ENCODE peak calls at places on chromosomes 1 and 21, in seven cellular contexts. One of them, this sample, is unnamed. For H3K4me1, the result is how much of the 10 kb centered on the place peaks cover.

GRCh38 chr1:119112791-119113190 is 27.7 kb downstream of the WARS2 start:
- DNase-seq in CD8-positive, alpha-beta T cell: no peak
- DNase-seq in pancreas: no peak
- DNase-seq in mesenchymal stem cell: no peak
- DNase-seq in stomach: no peak
- DNase-seq in adrenal gland: no peak
- DNase-seq in cardiac muscle cell: no peak
- DNase-seq in this sample: no peak

GRCh38 chr1:107626075-107626796 is 338.7 kb downstream of the VAV3 start:
- DNase-seq in CD8-positive, alpha-beta T cell: no peak
- DNase-seq in pancreas: no peak
- DNase-seq in mesenchymal stem cell: no peak
- DNase-seq in stomach: no peak
- DNase-seq in adrenal gland: no peak
- DNase-seq in cardiac muscle cell: no peak
- DNase-seq in this sample: no peak

GRCh38 chr1:157359309-157360020 is 192.8 kb downstream of the FCRL5 start:
- DNase-seq in CD8-positive, alpha-beta T cell: no peak
- DNase-seq in pancreas: no peak
- DNase-seq in mesenchymal stem cell: no peak
- DNase-seq in stomach: no peak
- DNase-seq in adrenal gland: no peak
- DNase-seq in cardiac muscle cell: no peak
- DNase-seq in this sample: no peak

GRCh38 chr1:243734311-243734700 is 115.7 kb downstream of the AKT3 start:
- DNase-seq in CD8-positive, alpha-beta T cell: no peak
- DNase-seq in pancreas: no peak
- DNase-seq in mesenchymal stem cell: peak
- DNase-seq in stomach: no peak
- DNase-seq in adrenal gland: no peak
- DNase-seq in cardiac muscle cell: peak
- DNase-seq in this sample: no peak

GRCh38 chr1:12549460-12550349 is 68.3 kb downstream of the DHRS3 start:
- DNase-seq in CD8-positive, alpha-beta T cell: no peak
- DNase-seq in pancreas: peak
- DNase-seq in mesenchymal stem cell: peak
- DNase-seq in stomach: peak
- DNase-seq in adrenal gland: peak
- DNase-seq in cardiac muscle cell: peak
- DNase-seq in this sample: peak

GRCh38 chr1:41537257-41537656 is 52.8 kb upstream of the EDN2 start:
- DNase-seq in CD8-positive, alpha-beta T cell: no peak
- DNase-seq in pancreas: no peak
- DNase-seq in mesenchymal stem cell: peak
- DNase-seq in stomach: no peak
- DNase-seq in adrenal gland: no peak
- DNase-seq in cardiac muscle cell: no peak
- DNase-seq in this sample: no peak

GRCh38 chr1:95169544-95169943 is 52.4 kb downstream of the TLCD4 start:
- DNase-seq in CD8-positive, alpha-beta T cell: no peak
- DNase-seq in pancreas: no peak
- DNase-seq in mesenchymal stem cell: no peak
- DNase-seq in stomach: no peak
- DNase-seq in adrenal gland: no peak
- DNase-seq in cardiac muscle cell: no peak
- DNase-seq in this sample: no peak

GRCh38 chr1:8323706-8324105 is 5.8 kb downstream of the SLC45A1 start:
- DNase-seq in CD8-positive, alpha-beta T cell: no peak
- DNase-seq in pancreas: no peak
- DNase-seq in mesenchymal stem cell: no peak
- DNase-seq in stomach: no peak
- DNase-seq in adrenal gland: no peak
- DNase-seq in cardiac muscle cell: no peak
- DNase-seq in this sample: no peak

GRCh38 chr21:39388038-39388810 is 39.3 kb upstream of the HMGN1 start:
- DNase-seq in CD8-positive, alpha-beta T cell: peak
- DNase-seq in pancreas: peak
- DNase-seq in mesenchymal stem cell: peak
- DNase-seq in stomach: peak
- DNase-seq in adrenal gland: peak
- DNase-seq in cardiac muscle cell: peak
- DNase-seq in this sample: peak

GRCh38 chr1:174158767-174159252 is 510 bp upstream of the RABGAP1L start:
- DNase-seq in CD8-positive, alpha-beta T cell: no peak
- DNase-seq in pancreas: no peak
- DNase-seq in mesenchymal stem cell: no peak
- DNase-seq in stomach: no peak
- DNase-seq in adrenal gland: no peak
- DNase-seq in cardiac muscle cell: no peak
- DNase-seq in this sample: no peak

GRCh38 chr1:115454835-115455511 is 116.9 kb upstream of the NGF start:
- DNase-seq in CD8-positive, alpha-beta T cell: no peak
- DNase-seq in pancreas: no peak
- DNase-seq in mesenchymal stem cell: no peak
- DNase-seq in stomach: no peak
- DNase-seq in adrenal gland: no peak
- DNase-seq in cardiac muscle cell: peak
- DNase-seq in this sample: no peak

GRCh38 chr21:43911015-43911934 is 46.3 kb downstream of the AGPAT3 start:
- DNase-seq in CD8-positive, alpha-beta T cell: no peak
- DNase-seq in pancreas: no peak
- DNase-seq in mesenchymal stem cell: no peak
- DNase-seq in stomach: no peak
- DNase-seq in adrenal gland: no peak
- DNase-seq in cardiac muscle cell: peak
- DNase-seq in this sample: no peak

GRCh38 chr1:36874271-36875017 is 159.9 kb downstream of the GRIK3 start:
- DNase-seq in CD8-positive, alpha-beta T cell: no peak
- DNase-seq in pancreas: peak
- DNase-seq in mesenchymal stem cell: no peak
- DNase-seq in stomach: peak
- DNase-seq in adrenal gland: no peak
- DNase-seq in cardiac muscle cell: no peak
- DNase-seq in this sample: no peak

GRCh38 chr1:44068442-44068861 is 37.2 kb upstream of the SLC6A9 start:
- DNase-seq in CD8-positive, alpha-beta T cell: no peak
- DNase-seq in pancreas: no peak
- DNase-seq in mesenchymal stem cell: no peak
- DNase-seq in stomach: no peak
- DNase-seq in adrenal gland: peak
- DNase-seq in cardiac muscle cell: no peak
- DNase-seq in this sample: no peak

GRCh38 chr1:105137543-105138444 is 1388.1 kb downstream of the AMY1C start:
- DNase-seq in CD8-positive, alpha-beta T cell: no peak
- DNase-seq in pancreas: no peak
- DNase-seq in mesenchymal stem cell: peak
- DNase-seq in stomach: no peak
- DNase-seq in adrenal gland: no peak
- DNase-seq in cardiac muscle cell: no peak
- DNase-seq in this sample: no peak

GRCh38 chr1:41705798-41706197 is 212.9 kb downstream of the HIVEP3 start:
- DNase-seq in CD8-positive, alpha-beta T cell: no peak
- DNase-seq in pancreas: no peak
- DNase-seq in mesenchymal stem cell: no peak
- DNase-seq in stomach: no peak
- DNase-seq in adrenal gland: no peak
- DNase-seq in cardiac muscle cell: no peak
- DNase-seq in this sample: no peak

GRCh38 chr1:78561856-78562255 is 58.4 kb upstream of the IFI44L start:
- DNase-seq in CD8-positive, alpha-beta T cell: no peak
- DNase-seq in pancreas: no peak
- DNase-seq in mesenchymal stem cell: no peak
- DNase-seq in stomach: no peak
- DNase-seq in adrenal gland: no peak
- DNase-seq in cardiac muscle cell: peak
- DNase-seq in this sample: no peak

GRCh38 chr1:78554840-78555239 is 64.1 kb downstream of the PTGFR start:
- DNase-seq in CD8-positive, alpha-beta T cell: no peak
- DNase-seq in pancreas: no peak
- DNase-seq in mesenchymal stem cell: no peak
- DNase-seq in stomach: no peak
- DNase-seq in adrenal gland: no peak
- DNase-seq in cardiac muscle cell: no peak
- DNase-seq in this sample: no peak

GRCh38 chr1:78559680-78560079 is 60.6 kb upstream of the IFI44L start:
- DNase-seq in CD8-positive, alpha-beta T cell: no peak
- DNase-seq in pancreas: no peak
- DNase-seq in mesenchymal stem cell: no peak
- DNase-seq in stomach: no peak
- DNase-seq in adrenal gland: no peak
- DNase-seq in cardiac muscle cell: no peak
- DNase-seq in this sample: no peak

GRCh38 chr1:78565393-78565792 is 54.9 kb upstream of the IFI44L start:
- DNase-seq in CD8-positive, alpha-beta T cell: no peak
- DNase-seq in pancreas: no peak
- DNase-seq in mesenchymal stem cell: no peak
- DNase-seq in stomach: no peak
- DNase-seq in adrenal gland: no peak
- DNase-seq in cardiac muscle cell: no peak
- DNase-seq in this sample: no peak

DNA sequence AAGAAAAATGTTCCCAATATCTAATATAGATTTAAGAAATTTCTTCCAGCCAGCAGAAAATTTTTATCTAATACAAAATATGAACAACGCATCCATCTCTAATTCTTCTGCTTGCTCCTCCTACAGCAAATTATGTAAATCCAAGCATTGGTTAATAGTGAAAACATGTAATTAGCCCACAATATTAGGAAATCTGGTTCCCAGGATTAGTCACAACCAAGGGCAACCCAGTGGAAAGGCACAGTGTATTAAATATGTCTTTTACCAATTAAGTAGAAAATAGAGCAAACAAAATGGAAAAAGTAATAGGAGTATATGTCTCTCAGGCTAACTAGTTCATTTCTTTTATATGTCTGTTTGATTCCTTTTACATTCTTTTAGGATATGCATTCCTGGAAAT is 59.4 kb upstream of the IFI44L start:
- DNase-seq in CD8-positive, alpha-beta T cell: no peak
- DNase-seq in pancreas: no peak
- DNase-seq in mesenchymal stem cell: no peak
- DNase-seq in stomach: no peak
- DNase-seq in adrenal gland: no peak
- DNase-seq in cardiac muscle cell: peak
- DNase-seq in this sample: no peak
- H3K4me1 ChIP-seq in CD8-positive, alpha-beta T cell: under half
- H3K4me1 ChIP-seq in pancreas: under half
- H3K4me1 ChIP-seq in mesenchymal stem cell: under half
- H3K4me1 ChIP-seq in stomach: under half
- H3K4me1 ChIP-seq in adrenal gland: under half
- H3K4me1 ChIP-seq in cardiac muscle cell: under half
- H3K4me1 ChIP-seq in this sample: under half

GRCh38 chr1:39154553-39155361 is 49.7 kb upstream of the MACF1 start:
- DNase-seq in CD8-positive, alpha-beta T cell: no peak
- DNase-seq in pancreas: no peak
- DNase-seq in mesenchymal stem cell: peak
- DNase-seq in stomach: no peak
- DNase-seq in adrenal gland: peak
- DNase-seq in cardiac muscle cell: peak
- DNase-seq in this sample: no peak

GRCh38 chr1:39159224-39160036 is 45.1 kb upstream of the MACF1 start:
- DNase-seq in CD8-positive, alpha-beta T cell: no peak
- DNase-seq in pancreas: peak
- DNase-seq in mesenchymal stem cell: no peak
- DNase-seq in stomach: peak
- DNase-seq in adrenal gland: no peak
- DNase-seq in cardiac muscle cell: no peak
- DNase-seq in this sample: peak

GRCh38 chr1:39157304-39157703 is 47.2 kb upstream of the MACF1 start:
- DNase-seq in CD8-positive, alpha-beta T cell: no peak
- DNase-seq in pancreas: no peak
- DNase-seq in mesenchymal stem cell: no peak
- DNase-seq in stomach: no peak
- DNase-seq in adrenal gland: no peak
- DNase-seq in cardiac muscle cell: no peak
- DNase-seq in this sample: no peak

GRCh38 chr1:39160703-39161102 is 43.8 kb upstream of the MACF1 start:
- DNase-seq in CD8-positive, alpha-beta T cell: no peak
- DNase-seq in pancreas: no peak
- DNase-seq in mesenchymal stem cell: no peak
- DNase-seq in stomach: no peak
- DNase-seq in adrenal gland: no peak
- DNase-seq in cardiac muscle cell: no peak
- DNase-seq in this sample: no peak

GRCh38 chr1:39158330-39159086 is 46.0 kb upstream of the MACF1 start:
- DNase-seq in CD8-positive, alpha-beta T cell: no peak
- DNase-seq in pancreas: peak
- DNase-seq in mesenchymal stem cell: peak
- DNase-seq in stomach: peak
- DNase-seq in adrenal gland: no peak
- DNase-seq in cardiac muscle cell: peak
- DNase-seq in this sample: no peak
- H3K4me3 ChIP-seq in CD8-positive, alpha-beta T cell: no peak
- H3K4me3 ChIP-seq in pancreas: no peak
- H3K4me3 ChIP-seq in mesenchymal stem cell: no peak
- H3K4me3 ChIP-seq in stomach: peak
- H3K4me3 ChIP-seq in adrenal gland: no peak
- H3K4me3 ChIP-seq in cardiac muscle cell: no peak
- H3K4me3 ChIP-seq in this sample: peak

GRCh38 chr1:89702520-89703045 is 69.7 kb downstream of the LRRC8C start:
- DNase-seq in CD8-positive, alpha-beta T cell: no peak
- DNase-seq in pancreas: no peak
- DNase-seq in mesenchymal stem cell: no peak
- DNase-seq in stomach: no peak
- DNase-seq in adrenal gland: no peak
- DNase-seq in cardiac muscle cell: no peak
- DNase-seq in this sample: no peak
- H3K4me1 ChIP-seq in CD8-positive, alpha-beta T cell: under half
- H3K4me1 ChIP-seq in pancreas: under half
- H3K4me1 ChIP-seq in mesenchymal stem cell: under half
- H3K4me1 ChIP-seq in stomach: under half
- H3K4me1 ChIP-seq in adrenal gland: under half
- H3K4me1 ChIP-seq in cardiac muscle cell: under half
- H3K4me1 ChIP-seq in this sample: under half

DNA sequence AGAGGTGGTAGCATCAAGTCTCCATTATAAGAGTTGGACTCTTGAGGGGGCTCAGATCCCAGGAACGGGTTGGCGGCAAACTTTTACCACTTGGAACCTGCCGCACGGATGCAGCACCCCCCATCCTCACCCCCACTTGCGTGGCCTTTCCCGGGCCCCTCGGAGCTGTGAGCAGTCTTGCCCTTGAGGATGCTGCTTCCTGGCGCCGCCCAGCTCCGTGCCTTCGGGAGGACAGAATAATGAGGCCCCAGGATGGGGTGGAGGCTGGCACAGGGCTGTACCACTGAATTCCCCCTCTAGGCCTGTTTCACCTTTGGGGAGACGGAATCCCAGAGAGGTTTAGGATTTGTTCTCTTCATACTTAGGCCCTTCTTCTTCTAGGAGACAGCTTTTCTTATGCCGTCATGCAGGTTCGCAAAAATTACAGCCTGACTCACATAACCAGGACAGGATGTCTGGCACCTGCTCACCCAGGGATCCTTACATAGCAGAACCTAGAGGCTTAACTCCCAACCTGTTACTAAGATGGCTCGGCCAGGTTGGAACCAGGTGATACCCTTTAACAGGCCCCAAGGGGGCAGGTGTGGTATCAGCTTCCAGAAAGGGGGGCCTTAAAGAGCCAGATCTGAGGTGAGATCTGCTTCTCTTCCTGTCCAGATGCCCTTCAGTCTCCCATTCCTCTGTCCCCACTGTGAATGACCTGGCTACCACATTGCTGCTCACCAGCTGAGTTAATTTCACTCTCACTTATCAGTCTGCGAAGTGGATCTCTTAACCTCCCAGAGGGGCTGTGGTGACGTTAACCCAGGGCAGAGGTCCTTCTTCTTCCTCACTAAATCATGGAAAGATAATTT is 1.5 kb downstream of the TRNP1 start:
- DNase-seq in CD8-positive, alpha-beta T cell: no peak
- DNase-seq in pancreas: no peak
- DNase-seq in mesenchymal stem cell: no peak
- DNase-seq in stomach: no peak
- DNase-seq in adrenal gland: no peak
- DNase-seq in cardiac muscle cell: no peak
- DNase-seq in this sample: peak
- H3K4me3 ChIP-seq in CD8-positive, alpha-beta T cell: no peak
- H3K4me3 ChIP-seq in pancreas: peak
- H3K4me3 ChIP-seq in mesenchymal stem cell: peak
- H3K4me3 ChIP-seq in stomach: peak
- H3K4me3 ChIP-seq in adrenal gland: peak
- H3K4me3 ChIP-seq in cardiac muscle cell: peak
- H3K4me3 ChIP-seq in this sample: peak